ENCODE peak calls at places on chromosomes 12 and 14, in ten cellular contexts. Y is HCT116, R is HepG2, N is gastrocnemius medialis, Q is right lobe of liver, U is heart left ventricle, H is upper lobe of left lung, A is IMR-90, E is A549, T is body of pancreas. F is an unnamed sample. For H3K4me1 and H3K9me3, the result is how much of the 10 kb centered on the place peaks cover.

GRCh38 chr12:6282453-6282840 is 28.0 kb upstream of the PLEKHG6 start:
- ATAC-seq in Y (no peak), R (no peak), N (no peak), Q (no peak), U (no peak), H (no peak), A (no peak), E (no peak), T (no peak), F (no peak)

GRCh38 chr12:22313276-22313995 is 21.1 kb downstream of the ST8SIA1 start:
- ATAC-seq in Y (no peak), R (no peak), N (no peak), Q (no peak), U (no peak), H (no peak), A (no peak), E (no peak), T (no peak), F (no peak)

GRCh38 chr14:99259327-99259726 is 12.7 kb downstream of the BCL11B start:
- ATAC-seq in Y (no peak), R (no peak), N (no peak), Q (no peak), U (no peak), H (no peak), A (no peak), E (no peak), T (no peak), F (no peak)

GRCh38 chr12:124971603-124972002 is 17.3 kb downstream of the DHX37 start:
- ATAC-seq in Y (no peak), R (no peak), N (no peak), Q (no peak), U (peak), H (no peak), A (no peak), E (no peak), T (no peak), F (no peak)

GRCh38 chr14:41986726-41987125 is 380.1 kb downstream of the LRFN5 start:
- ATAC-seq in Y (peak), R (no peak), N (no peak), Q (no peak), U (no peak), H (no peak), A (no peak), E (no peak), T (no peak), F (no peak)

GRCh38 chr14:75196064-75196463 is 19.7 kb upstream of the TMED10 start:
- ATAC-seq in Y (no peak), R (no peak), N (no peak), Q (no peak), U (no peak), H (no peak), A (no peak), E (no peak), T (no peak), F (no peak)

GRCh38 chr14:93986972-93987371 is 10.1 kb upstream of the CCDC197 start:
- ATAC-seq in Y (no peak), R (peak), N (peak), Q (no peak), U (peak), H (no peak), A (no peak), E (peak), T (peak), F (no peak)

GRCh38 chr12:57616383-57617101 is 5.3 kb downstream of the ARHGEF25 start:
- ATAC-seq in Y (no peak), R (no peak), N (no peak), Q (no peak), U (no peak), H (no peak), A (no peak), E (no peak), T (no peak), F (no peak)

GRCh38 chr14:69542311-69542710 is 32.4 kb downstream of the CCDC177 start:
- ATAC-seq in Y (no peak), R (no peak), N (no peak), Q (no peak), U (no peak), H (no peak), A (no peak), E (peak), T (no peak), F (no peak)

GRCh38 chr12:131795064-131795463 is 33.1 kb upstream of the MMP17 start:
- ATAC-seq in Y (peak), R (no peak), N (no peak), Q (no peak), U (no peak), H (no peak), A (no peak), E (peak), T (no peak), F (no peak)

GRCh38 chr12:117832459-117833457 is 136.0 kb downstream of the KSR2 start:
- ATAC-seq in Y (peak), R (no peak), N (no peak), Q (no peak), U (peak), H (no peak), A (peak), E (peak), T (no peak), F (no peak)

GRCh38 chr12:60666895-60667294 is 1071.1 kb downstream of the SLC16A7 start:
- ATAC-seq in Y (no peak), R (no peak), N (no peak), Q (no peak), U (no peak), H (no peak), A (no peak), E (no peak), T (no peak), F (no peak)

GRCh38 chr12:57418255-57418654 is 12.6 kb downstream of the R3HDM2 start:
- ATAC-seq in Y (no peak), R (no peak), N (no peak), Q (peak), U (peak), H (no peak), A (no peak), E (no peak), T (no peak), F (no peak)

GRCh38 chr12:104890463-104891096 is 67.5 kb downstream of the SLC41A2 start:
- ATAC-seq in Y (no peak), R (no peak), N (no peak), Q (peak), U (no peak), H (no peak), A (no peak), E (no peak), T (no peak), F (no peak)

GRCh38 chr14:31307618-31308017 is 100.0 kb upstream of the HECTD1 start:
- ATAC-seq in Y (no peak), R (no peak), N (no peak), Q (no peak), U (no peak), H (no peak), A (no peak), E (no peak), T (no peak), F (no peak)

GRCh38 chr12:6215932-6216494 is 15.8 kb downstream of the CD9 start:
- ATAC-seq in Y (peak), R (no peak), N (peak), Q (peak), U (peak), H (peak), A (peak), E (peak), T (peak), F (peak)

GRCh38 chr12:92010853-92011701 is 134.6 kb downstream of the BTG1 start:
- ATAC-seq in Y (no peak), R (no peak), N (no peak), Q (no peak), U (no peak), H (no peak), A (no peak), E (no peak), T (no peak), F (no peak)

GRCh38 chr12:57842342-57843294 is 3.9 kb downstream of the CTDSP2 start:
- ATAC-seq in Y (no peak), R (no peak), N (no peak), Q (no peak), U (no peak), H (no peak), A (no peak), E (no peak), T (no peak), F (no peak)

GRCh38 chr14:32623300-32624093 is 294.4 kb downstream of the AKAP6 start:
- ATAC-seq in Y (no peak), R (no peak), N (no peak), Q (no peak), U (peak), H (no peak), A (no peak), E (no peak), T (no peak), F (no peak)

GRCh38 chr14:94330857-94331256 is 7.7 kb upstream of the SERPINA6 start:
- ATAC-seq in Y (peak), R (peak), N (no peak), Q (peak), U (no peak), H (no peak), A (no peak), E (no peak), T (no peak), F (no peak)

GRCh38 chr12:85468356-85469157 is 188.5 kb downstream of the ALX1 start:
- ATAC-seq in Y (peak), R (peak), N (no peak), Q (peak), U (peak), H (peak), A (peak), E (peak), T (peak), F (peak)

GRCh38 chr14:104970231-104971068 is 7.7 kb downstream of the AHNAK2 start:
- ATAC-seq in Y (peak), R (no peak), N (no peak), Q (no peak), U (peak), H (peak), A (peak), E (peak), T (no peak), F (peak)

GRCh38 chr14:93033983-93034670 is 81.6 kb downstream of the ITPK1 start:
- ATAC-seq in Y (peak), R (peak), N (no peak), Q (peak), U (peak), H (no peak), A (no peak), E (peak), T (no peak), F (no peak)

GRCh38 chr14:55097894-55098560 is 31.0 kb upstream of the LGALS3 start:
- ATAC-seq in Y (no peak), R (no peak), N (no peak), Q (peak), U (no peak), H (peak), A (no peak), E (no peak), T (no peak), F (no peak)

GRCh38 chr12:71124833-71125460 is 32.9 kb downstream of the TSPAN8 start:
- ATAC-seq in Y (no peak), R (peak), N (no peak), Q (peak), U (no peak), H (no peak), A (no peak), E (no peak), T (no peak), F (no peak)

GRCh38 chr14:61839452-61839851 is 77.2 kb downstream of the SNAPC1 start:
- ATAC-seq in Y (no peak), R (no peak), N (no peak), Q (peak), U (no peak), H (no peak), A (no peak), E (no peak), T (no peak), F (no peak)

GRCh38 chr12:31518680-31519227 is 72.2 kb downstream of the DENND5B start:
- ATAC-seq in Y (peak), R (no peak), N (no peak), Q (peak), U (peak), H (peak), A (peak), E (peak), T (no peak), F (no peak)

GRCh38 chr12:730550-730949 is 21.8 kb upstream of the WNK1 start:
- ATAC-seq in Y (no peak), R (no peak), N (no peak), Q (no peak), U (no peak), H (no peak), A (no peak), E (no peak), T (no peak), F (no peak)

GRCh38 chr12:72453550-72453949 is 181.4 kb downstream of the TRHDE start:
- ATAC-seq in Y (no peak), R (no peak), N (no peak), Q (no peak), U (no peak), H (no peak), A (no peak), E (no peak), T (no peak), F (no peak)

GRCh38 chr12:44162961-44163360 is 327.1 kb downstream of the TMEM117 start:
- ATAC-seq in Y (no peak), R (no peak), N (no peak), Q (no peak), U (no peak), H (no peak), A (no peak), E (no peak), T (no peak), F (no peak)

GRCh38 chr12:15726029-15726756 is 63.0 kb downstream of the EPS8 start:
- ATAC-seq in Y (no peak), R (no peak), N (no peak), Q (peak), U (no peak), H (peak), A (no peak), E (peak), T (no peak), F (no peak)

GRCh38 chr12:25653487-25654175 is 100.5 kb upstream of the LMNTD1 start:
- ATAC-seq in Y (no peak), R (no peak), N (no peak), Q (no peak), U (peak), H (no peak), A (no peak), E (no peak), T (no peak), F (peak)

GRCh38 chr14:35331605-35332516 is 39.7 kb downstream of the PSMA6 start:
- ATAC-seq in Y (peak), R (peak), N (no peak), Q (no peak), U (no peak), H (peak), A (peak), E (no peak), T (peak), F (no peak)

DNA sequence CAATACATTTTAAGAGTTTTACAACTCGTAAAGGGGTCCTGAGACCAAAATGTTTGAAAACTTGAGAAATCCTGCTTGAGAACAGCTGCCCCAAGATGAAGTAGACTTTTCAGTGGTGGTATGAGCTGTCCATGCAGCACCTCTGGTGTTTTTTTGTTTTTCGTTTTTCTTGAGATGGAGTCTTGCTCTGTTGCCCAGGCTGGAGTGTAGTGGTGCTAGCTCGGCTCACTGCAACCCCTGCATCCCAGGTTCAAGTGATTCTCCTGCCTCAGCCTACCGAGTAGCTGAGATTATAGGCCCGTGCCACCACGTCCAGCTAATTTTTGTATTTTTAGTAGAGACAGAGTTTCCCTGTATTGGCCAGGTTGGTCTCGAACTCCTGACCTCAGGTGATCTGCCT is 5.5 kb downstream of the PAPOLA start:
- ATAC-seq in Y (no peak), R (no peak), N (no peak), Q (no peak), U (no peak), H (no peak), A (no peak), E (no peak), T (no peak), F (no peak)
- H3K4me1 ChIP-seq in Y (under half), R (half or more), N (half or more), Q (under half), U (under half), H (half or more), A (under half), E (half or more), T (half or more), F (under half)

GRCh38 chr12:55925371-55925770 is 2.3 kb downstream of the PYM1 start:
- ATAC-seq in Y (no peak), R (no peak), N (no peak), Q (no peak), U (no peak), H (no peak), A (no peak), E (no peak), T (no peak), F (no peak)

GRCh38 chr12:55926738-55927587 is 731 bp downstream of the PYM1 start:
- ATAC-seq in Y (peak), R (peak), N (peak), Q (peak), U (peak), H (peak), A (peak), E (peak), T (peak), F (peak)

GRCh38 chr12:55925870-55926737 is 1.6 kb downstream of the PYM1 start:
- ATAC-seq in Y (peak), R (no peak), N (no peak), Q (no peak), U (no peak), H (peak), A (peak), E (peak), T (no peak), F (no peak)

GRCh38 chr12:55929306-55929791 is 1.6 kb upstream of the DGKA start:
- ATAC-seq in Y (no peak), R (no peak), N (no peak), Q (no peak), U (no peak), H (no peak), A (no peak), E (no peak), T (no peak), F (no peak)

DNA sequence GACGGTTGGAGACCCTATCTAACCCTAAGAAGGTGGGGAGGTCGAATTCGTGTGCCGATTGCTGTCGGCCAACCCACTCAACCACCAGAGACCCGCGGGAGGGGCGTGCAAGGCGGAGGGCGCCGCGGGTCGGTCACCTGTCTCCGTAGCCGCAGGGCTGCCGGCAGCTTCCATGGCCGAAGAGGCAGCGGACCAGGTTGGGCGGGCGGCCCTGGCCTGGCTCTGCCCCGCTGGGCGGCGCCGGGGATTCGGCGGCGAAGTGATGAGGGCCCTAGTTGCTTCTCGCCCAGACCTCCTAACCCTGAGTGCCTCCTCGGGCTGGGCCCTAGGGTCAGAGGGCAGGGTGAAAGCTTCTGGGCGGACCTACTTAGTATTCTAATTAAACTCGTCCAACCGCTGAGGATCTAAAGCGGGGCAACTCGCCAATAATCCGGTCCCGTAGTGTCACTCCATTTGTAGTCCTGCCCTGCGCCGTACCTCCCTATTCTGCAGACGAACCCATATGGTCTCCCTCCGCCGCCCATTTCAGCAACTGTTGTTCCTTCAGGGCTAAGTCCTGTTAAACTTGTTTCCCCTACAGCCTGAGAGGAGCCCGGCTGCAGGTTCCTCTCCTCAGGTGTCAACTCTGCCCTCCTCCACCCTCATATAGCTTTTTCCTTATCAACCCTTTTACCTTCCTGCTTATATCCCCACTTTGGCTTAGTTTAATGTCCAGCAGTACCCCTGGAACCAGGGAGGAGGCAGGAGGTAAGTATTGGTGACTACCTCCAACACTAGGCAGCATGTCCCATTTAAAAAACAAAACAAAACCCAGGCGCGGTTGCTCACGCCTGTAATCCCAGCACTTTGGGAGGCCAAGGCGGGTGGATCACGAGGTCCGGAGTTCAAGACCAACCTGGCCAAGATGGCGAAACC is at the start of gene PYM1:
- ATAC-seq in Y (peak), R (peak), N (peak), Q (peak), U (peak), H (peak), A (peak), E (peak), T (peak), F (peak)
- TF ChIP-seq POLR2A in Y (peak), R (peak), N (peak), Q (peak), U (peak), H (no peak), A (no peak), E (peak), T (peak), F (peak)

GRCh38 chr12:130131817-130132216 is 30.4 kb upstream of the FZD10 start:
- ATAC-seq in Y (no peak), R (no peak), N (no peak), Q (no peak), U (no peak), H (no peak), A (no peak), E (no peak), T (no peak), F (no peak)

GRCh38 chr12:130132831-130133635 is 29.2 kb upstream of the FZD10 start:
- ATAC-seq in Y (no peak), R (no peak), N (no peak), Q (no peak), U (no peak), H (no peak), A (no peak), E (no peak), T (no peak), F (no peak)

GRCh38 chr12:130127909-130128763 is 34.1 kb upstream of the FZD10 start:
- ATAC-seq in Y (no peak), R (no peak), N (peak), Q (no peak), U (peak), H (peak), A (no peak), E (no peak), T (peak), F (peak)

GRCh38 chr12:130128764-130129735 is 33.2 kb upstream of the FZD10 start:
- ATAC-seq in Y (no peak), R (no peak), N (peak), Q (no peak), U (no peak), H (no peak), A (no peak), E (no peak), T (no peak), F (no peak)

DNA sequence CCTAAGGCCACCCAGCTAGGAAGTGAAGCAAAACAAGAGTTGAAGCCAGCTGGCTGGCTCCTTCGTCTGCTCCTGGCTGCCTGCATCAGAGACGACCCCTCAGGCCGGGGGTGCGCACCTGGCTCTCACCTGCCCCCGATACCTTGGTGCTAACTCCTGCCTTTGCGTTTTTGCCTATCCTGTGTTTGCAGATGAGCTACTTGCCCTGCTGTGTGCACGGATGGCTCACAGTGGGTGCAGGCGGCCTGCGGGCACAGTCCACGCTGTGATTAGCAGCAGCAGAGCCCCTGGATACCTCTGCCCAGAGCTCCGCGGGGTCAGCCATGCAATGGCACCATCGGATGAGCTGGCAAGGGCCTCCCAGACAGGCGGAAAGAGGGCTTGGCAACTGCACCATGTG is 31.2 kb upstream of the FZD10 start:
- ATAC-seq in Y (no peak), R (no peak), N (no peak), Q (no peak), U (no peak), H (no peak), A (no peak), E (no peak), T (no peak), F (no peak)
- H3K9me3 ChIP-seq in Y (under half), R (under half), N (under half), Q (under half), U (under half), H (under half), A (half or more), E (under half), T (under half), F (under half)

DNA sequence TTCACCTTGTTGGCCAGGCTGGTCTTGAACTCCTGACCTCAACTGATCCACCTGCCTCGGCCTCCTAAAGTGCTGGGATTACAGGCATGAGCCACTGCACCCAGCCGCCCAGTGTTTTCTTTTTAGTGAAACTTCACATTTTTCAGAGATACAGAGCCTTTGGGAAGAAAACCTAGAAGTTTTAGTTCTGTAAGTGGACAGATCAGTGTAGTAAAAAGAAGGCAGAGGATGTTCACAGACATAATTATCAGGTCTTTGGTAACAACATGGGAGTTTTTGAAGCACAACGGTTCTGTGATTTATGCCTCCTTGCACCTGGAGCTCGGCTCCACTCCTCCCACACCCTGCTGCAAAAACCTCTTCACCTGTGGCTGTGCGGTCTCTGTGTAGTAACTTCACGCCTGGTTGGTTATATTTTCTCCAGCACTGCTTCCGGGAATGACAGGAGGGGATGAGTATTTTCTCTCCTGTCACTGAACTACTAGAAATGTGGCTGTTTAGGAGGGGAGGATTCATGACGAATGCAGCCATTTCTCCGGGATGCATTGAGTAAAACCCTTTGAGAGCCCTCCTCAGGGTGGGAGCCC is 67.0 kb downstream of the ARF6 start:
- ATAC-seq in Y (peak), R (peak), N (no peak), Q (no peak), U (no peak), H (no peak), A (no peak), E (peak), T (peak), F (no peak)
- H3K4me1 ChIP-seq in Y (under half), R (half or more), N (under half), Q (under half), U (under half), H (under half), A (under half), E (under half), T (under half), F (under half)